ENCODE peak calls at places on chromosomes 11 and 22, in seven cellular contexts. S is posterior vena cava; D is activated effector memory CD4-positive, alpha-beta T cell treated with anti-CD3 and anti-CD28 coated beads, Interleukin-2, amount 50 U/mL, for 16 hours; N is amygdala; C is stimulated activated CD4-positive, alpha-beta T cell treated with anti-CD3 and anti-CD28 coated beads, Interleukin-1b, Interleukin-23, amount 100 ng/mL, for 24 hours; T is activated B cell treated with CpG ODN at 0.5 μM for 24 hours; M is activated CD4-positive, alpha-beta T cell treated with anti-CD3 and anti-CD28 coated beads, Interleukin-2, amount 10 ng/mL, durations not matched to agents 7 days and 5 days. W is an unnamed sample.

GRCh38 chr11:122368796-122369195 is 252.8 kb upstream of the BLID start:
- DNase-seq in T (no peak), D (no peak), S (no peak), N (no peak), C (no peak), M (no peak), W (no peak)

GRCh38 chr11:15819679-15820286 is 536.6 kb downstream of the SOX6 start:
- DNase-seq in T (no peak), D (peak; percentile 63), C (no peak), N (peak; percentile 74), M (peak; percentile 35), S (peak; percentile 89), W (peak; percentile 58)

GRCh38 chr11:96486890-96487633 is 97.2 kb downstream of the JRKL start:
- DNase-seq in S (no peak), C (no peak), T (no peak), D (no peak), M (no peak), N (no peak), W (no peak)

GRCh38 chr11:44556735-44557409 is 8.6 kb upstream of the CD82 start:
- DNase-seq in C (no peak), S (no peak), N (peak; percentile 53), D (peak; percentile 88), M (peak; percentile 75), T (no peak), W (peak; percentile 54)

GRCh38 chr11:45457649-45458048 is 171.5 kb upstream of the SYT13 start:
- DNase-seq in N (no peak), C (no peak), M (no peak), S (no peak), D (no peak), T (no peak), W (no peak)

GRCh38 chr11:70873736-70874412 is 378.5 kb downstream of the SHANK2 start:
- DNase-seq in D (no peak), C (no peak), T (no peak), S (peak; percentile 36), N (no peak), M (no peak), W (no peak)

GRCh38 chr22:23446796-23447350 is 133.2 kb downstream of the IGLL1 start:
- DNase-seq in M (no peak), D (no peak), T (no peak), C (no peak), S (no peak), N (no peak), W (no peak)

GRCh38 chr11:118437046-118437735 is 899 bp downstream of the KMT2A start:
- DNase-seq in T (peak; percentile 29), N (no peak), D (peak; percentile 83), M (peak; percentile 54), C (no peak), S (no peak), W (peak; percentile 58)

GRCh38 chr11:44421090-44421675 is 111.2 kb upstream of the ALX4 start:
- DNase-seq in T (no peak), C (no peak), M (no peak), S (no peak), N (no peak), D (no peak), W (no peak)

GRCh38 chr22:30717331-30717921 is 22.8 kb downstream of the OSBP2 start:
- DNase-seq in C (no peak), T (no peak), S (no peak), M (no peak), D (no peak), N (no peak), W (no peak)

GRCh38 chr11:116352881-116353280 is 419.9 kb downstream of the BUD13 start:
- DNase-seq in S (no peak), C (no peak), N (no peak), T (no peak), D (no peak), M (no peak), W (no peak)

GRCh38 chr22:39530692-39531331 is 1.7 kb downstream of the RPS19BP1 start:
- DNase-seq in C (no peak), N (no peak), M (no peak), S (no peak), T (no peak), D (no peak), W (peak; percentile 67)

GRCh38 chr11:83881428-83881827 is 595.3 kb upstream of the CCDC90B start:
- DNase-seq in M (no peak), C (no peak), N (no peak), T (no peak), S (no peak), D (no peak), W (no peak)

GRCh38 chr11:119361056-119361787 is 14.7 kb upstream of the MFRP start:
- DNase-seq in N (peak; percentile 31), C (no peak), D (no peak), S (no peak), T (no peak), M (no peak), W (no peak)

GRCh38 chr22:39205344-39206021 is 39.3 kb downstream of the PDGFB start:
- DNase-seq in M (peak; percentile 11), D (peak; percentile 62), N (no peak), C (no peak), T (no peak), S (peak; percentile 53), W (no peak)

GRCh38 chr11:469684-470667 is 19.9 kb downstream of the PTDSS2 start:
- DNase-seq in C (no peak), S (peak; percentile 88), M (no peak), T (no peak), N (peak; percentile 57), D (no peak), W (no peak)

GRCh38 chr11:62604460-62605130 is 2.9 kb upstream of the MTA2 start:
- DNase-seq in C (no peak), N (no peak), D (no peak), M (no peak), T (no peak), S (no peak), W (no peak)

GRCh38 chr11:97745515-97746050 is 1275.2 kb upstream of the CNTN5 start:
- DNase-seq in C (no peak), N (no peak), D (no peak), S (no peak), T (no peak), M (no peak), W (no peak)

GRCh38 chr11:15367695-15368094 is 253.0 kb downstream of the INSC start:
- DNase-seq in M (no peak), S (no peak), N (no peak), T (no peak), C (no peak), D (no peak), W (no peak)

GRCh38 chr11:6755303-6755952 is 16.3 kb downstream of the OR2AG2 start:
- DNase-seq in D (no peak), M (peak; percentile 36), S (no peak), N (no peak), T (no peak), C (no peak), W (peak; percentile 13)

GRCh38 chr22:44309137-44309536 is 3.6 kb downstream of the SHISAL1 start:
- DNase-seq in T (no peak), C (no peak), N (peak; percentile 22), M (no peak), S (peak; percentile 92), D (no peak), W (peak; percentile 29)

GRCh38 chr11:95256204-95256819 is 25.3 kb upstream of the SESN3 start:
- DNase-seq in N (no peak), C (no peak), D (no peak), S (no peak), M (no peak), T (no peak), W (no peak)

GRCh38 chr11:134913391-134913790 is 501.3 kb upstream of the B3GAT1 start:
- DNase-seq in N (no peak), S (no peak), C (no peak), D (no peak), T (no peak), M (no peak), W (no peak)

GRCh38 chr11:126398296-126398695 is 42.8 kb downstream of the ST3GAL4 start:
- DNase-seq in D (no peak), S (peak; percentile 46), M (no peak), N (no peak), T (no peak), C (no peak), W (no peak)